ENCODE peak calls at places on chromosomes 1 and 21, in eight cellular contexts. P is GM12864, F is pancreas, H is uterus, S is lung, A is GM23338, R is GM13976, G is BE2C. W is an unnamed sample.

GRCh38 chr1:208888376-208888775 is 644.2 kb upstream of the PLXNA2 start:
- DNase-seq in P (no peak), F (no peak), H (no peak), S (no peak), A (no peak), R (no peak), G (no peak), W (no peak)

GRCh38 chr1:165632152-165632469 is 1.1 kb downstream of the MGST3 start:
- DNase-seq in P (no peak), F (no peak), H (no peak), S (no peak), A (peak), R (no peak), G (no peak), W (no peak)

GRCh38 chr1:57489342-57490036 is 65.6 kb upstream of the DAB1 start:
- DNase-seq in P (no peak), F (no peak), H (no peak), S (no peak), A (no peak), R (no peak), G (no peak), W (no peak)

GRCh38 chr1:33032126-33032869 is 4.4 kb downstream of the AK2 start:
- DNase-seq in P (no peak), F (no peak), H (no peak), S (no peak), A (no peak), R (no peak), G (no peak), W (no peak)

GRCh38 chr1:52928083-52928404 is 968 bp downstream of the SCP2 start:
- DNase-seq in P (no peak), F (no peak), H (no peak), S (no peak), A (peak), R (no peak), G (no peak), W (no peak)

GRCh38 chr1:176466514-176466913 is 3.5 kb downstream of the PAPPA2 start:
- DNase-seq in P (no peak), F (no peak), H (no peak), S (no peak), A (peak), R (peak), G (no peak), W (no peak)

GRCh38 chr1:52141513-52142219 is at the start of gene ZFYVE9:
- DNase-seq in P (no peak), F (peak), H (peak), S (peak), A (peak), R (peak), G (peak), W (peak)

GRCh38 chr1:116879478-116880133 is 30.1 kb upstream of the PTGFRN start:
- DNase-seq in P (no peak), F (peak), H (no peak), S (no peak), A (no peak), R (no peak), G (peak), W (no peak)

GRCh38 chr21:32994305-32994704 is 31.4 kb upstream of the OLIG2 start:
- DNase-seq in P (no peak), F (no peak), H (no peak), S (no peak), A (peak), R (no peak), G (no peak), W (no peak)

GRCh38 chr1:46412853-46413595 is 18.9 kb downstream of the FAAH start:
- DNase-seq in P (no peak), F (no peak), H (no peak), S (no peak), A (no peak), R (no peak), G (no peak), W (no peak)

GRCh38 chr1:184542291-184542690 is 155.5 kb downstream of the C1orf21 start:
- DNase-seq in P (no peak), F (no peak), H (no peak), S (no peak), A (no peak), R (no peak), G (no peak), W (no peak)

GRCh38 chr1:185674201-185674600 is 60.0 kb upstream of the HMCN1 start:
- DNase-seq in P (no peak), F (no peak), H (no peak), S (no peak), A (no peak), R (no peak), G (no peak), W (no peak)

GRCh38 chr21:30268608-30269197 is 14.0 kb downstream of the KRTAP24-1 start:
- DNase-seq in P (no peak), F (no peak), H (no peak), S (no peak), A (peak), R (no peak), G (peak), W (no peak)

GRCh38 chr1:235101558-235102258 is 26.9 kb downstream of the TOMM20 start:
- DNase-seq in P (no peak), F (no peak), H (no peak), S (no peak), A (no peak), R (no peak), G (no peak), W (no peak)

GRCh38 chr1:7529917-7530316 is 241.2 kb upstream of the VAMP3 start:
- DNase-seq in P (no peak), F (no peak), H (no peak), S (no peak), A (no peak), R (no peak), G (no peak), W (no peak)

GRCh38 chr1:154219511-154219910 is 1.2 kb upstream of the UBAP2L start:
- DNase-seq in P (no peak), F (no peak), H (no peak), S (no peak), A (peak), R (no peak), G (no peak), W (no peak)

GRCh38 chr1:190277116-190277515 is 200.5 kb downstream of the BRINP3 start:
- DNase-seq in P (no peak), F (no peak), H (no peak), S (no peak), A (peak), R (no peak), G (no peak), W (no peak)

GRCh38 chr1:101165944-101166343 is 70.9 kb upstream of the S1PR1 start:
- DNase-seq in P (no peak), F (no peak), H (no peak), S (no peak), A (peak), R (no peak), G (no peak), W (no peak)

GRCh38 chr21:36079010-36079649 is 9.3 kb downstream of the CBR1 start:
- DNase-seq in P (no peak), F (no peak), H (no peak), S (no peak), A (no peak), R (peak), G (no peak), W (no peak)

GRCh38 chr1:8361198-8361849 is 43.4 kb downstream of the SLC45A1 start:
- DNase-seq in P (no peak), F (no peak), H (peak), S (no peak), A (no peak), R (no peak), G (no peak), W (no peak)

GRCh38 chr1:227734546-227734857 is 600 bp downstream of the JMJD4 start:
- DNase-seq in P (no peak), F (no peak), H (no peak), S (no peak), A (peak), R (no peak), G (no peak), W (no peak)

GRCh38 chr1:26387447-26387846 is 14.9 kb upstream of the ZNF683 start:
- DNase-seq in P (no peak), F (no peak), H (no peak), S (no peak), A (no peak), R (no peak), G (no peak), W (no peak)

GRCh38 chr1:240827786-240828185 is 215.8 kb upstream of the GREM2 start:
- DNase-seq in P (no peak), F (no peak), H (no peak), S (no peak), A (no peak), R (no peak), G (no peak), W (no peak)

GRCh38 chr1:168920456-168921094 is 185.9 kb upstream of the ATP1B1 start:
- DNase-seq in P (no peak), F (peak), H (peak), S (no peak), A (no peak), R (no peak), G (no peak), W (no peak)

GRCh38 chr1:239952348-239953307 is 139.1 kb upstream of the FMN2 start:
- DNase-seq in P (no peak), F (no peak), H (no peak), S (no peak), A (peak), R (no peak), G (peak), W (no peak)

GRCh38 chr1:59516881-59517280 is 220.0 kb downstream of the FGGY start:
- DNase-seq in P (no peak), F (no peak), H (peak), S (no peak), A (no peak), R (no peak), G (no peak), W (no peak)

GRCh38 chr21:38806153-38806941 is 618 bp downstream of the ETS2 start:
- DNase-seq in P (no peak), F (peak), H (no peak), S (no peak), A (peak), R (peak), G (peak), W (no peak)

GRCh38 chr1:216903389-216903754 is 180.1 kb upstream of the ESRRG start:
- DNase-seq in P (no peak), F (no peak), H (no peak), S (no peak), A (no peak), R (no peak), G (no peak), W (peak)

GRCh38 chr1:154663656-154664055 is 55.7 kb upstream of the ADAR start:
- DNase-seq in P (no peak), F (no peak), H (no peak), S (no peak), A (no peak), R (no peak), G (no peak), W (no peak)

GRCh38 chr1:228989992-228990827 is 254.9 kb downstream of the RHOU start:
- DNase-seq in P (no peak), F (peak), H (peak), S (peak), A (no peak), R (no peak), G (peak), W (peak)

GRCh38 chr1:2800664-2801045 is 838 bp downstream of the TTC34 start:
- DNase-seq in P (no peak), F (no peak), H (no peak), S (no peak), A (no peak), R (no peak), G (no peak), W (no peak)

GRCh38 chr1:24713736-24714135 is 31.5 kb upstream of the CLIC4 start:
- DNase-seq in P (no peak), F (no peak), H (no peak), S (no peak), A (no peak), R (no peak), G (no peak), W (no peak)

GRCh38 chr1:18645172-18646090 is 14.8 kb downstream of the PAX7 start:
- DNase-seq in P (no peak), F (no peak), H (no peak), S (no peak), A (peak), R (no peak), G (no peak), W (no peak)

GRCh38 chr1:110235839-110236682 is 25.9 kb downstream of the KCNC4 start:
- DNase-seq in P (no peak), F (no peak), H (no peak), S (no peak), A (no peak), R (no peak), G (no peak), W (no peak)

GRCh38 chr1:185896863-185897262 is 162.7 kb downstream of the HMCN1 start:
- DNase-seq in P (no peak), F (no peak), H (no peak), S (no peak), A (no peak), R (no peak), G (no peak), W (no peak)

GRCh38 chr1:92961131-92961895 is at the start of gene DIPK1A:
- DNase-seq in P (peak), F (peak), H (peak), S (peak), A (peak), R (peak), G (peak), W (peak)

GRCh38 chr1:45843474-45843905 is 40.1 kb downstream of the MAST2 start:
- DNase-seq in P (no peak), F (no peak), H (no peak), S (no peak), A (no peak), R (peak), G (no peak), W (no peak)

GRCh38 chr1:60765204-60765603 is 317.2 kb upstream of the NFIA start:
- DNase-seq in P (peak), F (no peak), H (no peak), S (no peak), A (peak), R (peak), G (peak), W (no peak)

GRCh38 chr1:112618114-112618720 is 724 bp downstream of the ST7L start:
- DNase-seq in P (no peak), F (no peak), H (no peak), S (no peak), A (no peak), R (peak), G (no peak), W (no peak)

GRCh38 chr1:248696261-248696660 is 6.3 kb downstream of the OR14I1 start:
- DNase-seq in P (peak), F (no peak), H (no peak), S (no peak), A (no peak), R (no peak), G (no peak), W (no peak)
- TF ChIP-seq CTCF in P (peak), F (no peak), H (no peak), S (no peak), A (no peak), R (peak), G (peak), W (no peak)

DNA sequence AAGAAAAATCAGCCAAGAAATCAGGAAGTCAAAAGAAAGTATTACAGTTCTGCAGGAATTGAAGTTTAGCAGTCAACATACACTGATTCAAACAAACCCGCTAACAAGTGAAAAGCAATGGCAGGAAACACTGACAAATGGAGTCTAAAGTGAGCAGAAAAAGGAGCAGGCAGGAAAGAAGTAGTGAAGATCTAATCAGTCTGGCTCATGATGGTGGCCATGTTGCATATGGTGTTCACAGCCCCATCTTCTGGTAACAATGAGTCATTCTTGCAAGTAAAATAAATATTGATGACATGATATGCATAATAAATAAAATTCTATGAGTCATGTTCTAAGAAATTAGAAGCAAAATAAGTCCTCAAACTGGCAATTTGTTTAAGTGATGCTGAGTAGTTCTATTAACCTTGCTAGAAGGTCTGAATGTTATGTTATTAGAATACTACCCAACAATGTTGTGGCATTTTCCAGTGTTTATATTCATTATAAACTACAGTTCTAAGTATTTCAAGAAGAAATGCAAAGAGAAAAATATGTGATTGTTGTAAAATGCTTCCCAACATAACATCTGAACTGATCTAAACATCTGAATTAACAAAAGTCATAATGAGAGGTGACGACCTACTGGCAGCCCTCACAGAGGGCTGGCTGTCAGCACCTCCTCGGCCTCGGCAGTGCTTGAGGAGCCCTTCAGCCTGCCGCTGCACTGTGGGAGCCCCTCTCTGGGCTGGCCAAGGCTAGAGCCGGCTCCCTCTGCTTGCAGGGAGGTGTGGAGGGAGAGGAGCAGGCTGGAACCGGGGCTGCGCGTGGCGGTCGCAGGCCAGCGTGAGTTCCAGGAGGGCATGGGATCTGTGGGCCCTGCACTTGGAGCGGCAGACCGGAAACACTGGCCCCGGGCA is 5.7 kb upstream of the ACBD6 start:
- DNase-seq in P (no peak), F (no peak), H (no peak), S (no peak), A (no peak), R (peak), G (no peak), W (no peak)
- TF ChIP-seq CTCF in P (no peak), F (no peak), H (no peak), S (no peak), A (no peak), R (peak), G (peak), W (no peak)

DNA sequence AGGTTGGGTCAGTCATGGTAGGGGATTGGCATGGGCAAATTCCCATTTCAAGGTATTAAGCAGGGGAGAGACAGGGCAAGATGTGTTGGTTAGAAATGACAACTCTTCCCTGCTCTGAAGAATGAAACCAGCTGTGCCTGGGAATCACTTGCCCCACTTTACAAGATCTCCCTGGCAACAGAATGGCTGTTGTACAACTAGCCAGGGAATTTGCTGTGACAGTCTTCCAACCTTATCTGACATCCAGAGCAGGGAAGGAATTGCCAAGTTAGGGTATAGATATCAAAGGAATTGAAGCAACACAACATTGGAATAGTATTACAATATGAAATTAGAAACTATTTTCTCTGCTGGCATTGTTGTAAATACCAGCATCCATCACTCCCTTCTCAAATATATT is 154.7 kb downstream of the CACNA1E start:
- DNase-seq in P (no peak), F (no peak), H (no peak), S (no peak), A (no peak), R (no peak), G (no peak), W (no peak)
- TF ChIP-seq CTCF in P (no peak), F (no peak), H (no peak), S (no peak), A (no peak), R (no peak), G (no peak), W (no peak)

GRCh38 chr1:67717876-67718275 is 32.9 kb downstream of the GADD45A start:
- DNase-seq in P (no peak), F (no peak), H (no peak), S (no peak), A (no peak), R (no peak), G (no peak), W (no peak)
- TF ChIP-seq CTCF in P (no peak), F (no peak), H (no peak), S (no peak), A (no peak), R (no peak), G (no peak), W (no peak)

GRCh38 chr1:83593073-83593472 is 405.9 kb downstream of the TTLL7 start:
- DNase-seq in P (no peak), F (no peak), H (no peak), S (no peak), A (peak), R (no peak), G (no peak), W (no peak)
- TF ChIP-seq CTCF in P (no peak), F (no peak), H (no peak), S (no peak), A (peak), R (no peak), G (peak), W (no peak)